ENCODE peak calls at places on chromosome 2, in nine cellular contexts. One of them, this sample, is unnamed.

GRCh38 chr2:168956392-168956791 is 55.3 kb downstream of the G6PC2 start:
- DNase-seq in tibial artery: no peak
- DNase-seq in GM20000: no peak
- DNase-seq in left cardiac atrium: no peak
- DNase-seq in effector CD4-positive, alpha-beta T cell: no peak
- DNase-seq in HCT116: no peak
- DNase-seq in NB4: no peak
- DNase-seq in fibroblast of the conjunctiva: no peak
- DNase-seq in MCF 10A: no peak
- DNase-seq in this sample: no peak

GRCh38 chr2:11923935-11924334 is 177.5 kb downstream of the LPIN1 start:
- DNase-seq in NB4: no peak
- DNase-seq in GM20000: no peak
- DNase-seq in MCF 10A: no peak
- DNase-seq in tibial artery: no peak
- DNase-seq in left cardiac atrium: no peak
- DNase-seq in HCT116: no peak
- DNase-seq in fibroblast of the conjunctiva: no peak
- DNase-seq in effector CD4-positive, alpha-beta T cell: no peak
- DNase-seq in this sample: no peak

GRCh38 chr2:172270278-172271079 is 156.9 kb upstream of the ITGA6 start:
- DNase-seq in fibroblast of the conjunctiva: no peak
- DNase-seq in MCF 10A: no peak
- DNase-seq in effector CD4-positive, alpha-beta T cell: no peak
- DNase-seq in left cardiac atrium: no peak
- DNase-seq in tibial artery: no peak
- DNase-seq in HCT116: no peak
- DNase-seq in GM20000: no peak
- DNase-seq in NB4: no peak
- DNase-seq in this sample: peak; percentile 94

GRCh38 chr2:184692137-184692734 is 93.9 kb downstream of the ZNF804A start:
- DNase-seq in MCF 10A: no peak
- DNase-seq in effector CD4-positive, alpha-beta T cell: no peak
- DNase-seq in tibial artery: no peak
- DNase-seq in fibroblast of the conjunctiva: peak; percentile 22
- DNase-seq in GM20000: no peak
- DNase-seq in left cardiac atrium: no peak
- DNase-seq in HCT116: no peak
- DNase-seq in NB4: peak; percentile 66
- DNase-seq in this sample: peak; percentile 14

GRCh38 chr2:179741317-179741716 is 120.1 kb downstream of the ZNF385B start:
- DNase-seq in MCF 10A: peak; percentile 52
- DNase-seq in left cardiac atrium: no peak
- DNase-seq in effector CD4-positive, alpha-beta T cell: no peak
- DNase-seq in HCT116: no peak
- DNase-seq in GM20000: no peak
- DNase-seq in fibroblast of the conjunctiva: no peak
- DNase-seq in tibial artery: peak; percentile 37
- DNase-seq in NB4: no peak
- DNase-seq in this sample: no peak

GRCh38 chr2:138446043-138446442 is 55.5 kb upstream of the SPOPL start:
- DNase-seq in NB4: no peak
- DNase-seq in tibial artery: no peak
- DNase-seq in effector CD4-positive, alpha-beta T cell: no peak
- DNase-seq in HCT116: no peak
- DNase-seq in fibroblast of the conjunctiva: no peak
- DNase-seq in GM20000: no peak
- DNase-seq in MCF 10A: no peak
- DNase-seq in left cardiac atrium: no peak
- DNase-seq in this sample: no peak

GRCh38 chr2:137928547-137929503 is 35.4 kb upstream of the HNMT start:
- DNase-seq in HCT116: no peak
- DNase-seq in tibial artery: no peak
- DNase-seq in GM20000: no peak
- DNase-seq in effector CD4-positive, alpha-beta T cell: no peak
- DNase-seq in fibroblast of the conjunctiva: peak; percentile 6
- DNase-seq in NB4: no peak
- DNase-seq in MCF 10A: no peak
- DNase-seq in left cardiac atrium: no peak
- DNase-seq in this sample: no peak

GRCh38 chr2:46298522-46299351 is 1.5 kb downstream of the EPAS1 start:
- DNase-seq in MCF 10A: peak; percentile 58
- DNase-seq in fibroblast of the conjunctiva: no peak
- DNase-seq in effector CD4-positive, alpha-beta T cell: no peak
- DNase-seq in NB4: peak; percentile 54
- DNase-seq in tibial artery: peak; percentile 52
- DNase-seq in HCT116: no peak
- DNase-seq in GM20000: peak; percentile 74
- DNase-seq in left cardiac atrium: peak; percentile 86
- DNase-seq in this sample: peak; percentile 79

GRCh38 chr2:24611626-24612025 is 120.6 kb downstream of the NCOA1 start:
- DNase-seq in fibroblast of the conjunctiva: no peak
- DNase-seq in tibial artery: no peak
- DNase-seq in left cardiac atrium: no peak
- DNase-seq in effector CD4-positive, alpha-beta T cell: no peak
- DNase-seq in HCT116: no peak
- DNase-seq in GM20000: no peak
- DNase-seq in MCF 10A: no peak
- DNase-seq in NB4: no peak
- DNase-seq in this sample: no peak

GRCh38 chr2:236873666-236874065 is 212.0 kb upstream of the COPS8 start:
- DNase-seq in GM20000: no peak
- DNase-seq in HCT116: no peak
- DNase-seq in NB4: no peak
- DNase-seq in MCF 10A: no peak
- DNase-seq in tibial artery: no peak
- DNase-seq in fibroblast of the conjunctiva: no peak
- DNase-seq in effector CD4-positive, alpha-beta T cell: no peak
- DNase-seq in left cardiac atrium: no peak
- DNase-seq in this sample: no peak

GRCh38 chr2:12488365-12488972 is 228.3 kb upstream of the TRIB2 start:
- DNase-seq in HCT116: no peak
- DNase-seq in NB4: no peak
- DNase-seq in GM20000: no peak
- DNase-seq in MCF 10A: no peak
- DNase-seq in effector CD4-positive, alpha-beta T cell: peak; percentile 26
- DNase-seq in left cardiac atrium: no peak
- DNase-seq in fibroblast of the conjunctiva: no peak
- DNase-seq in tibial artery: no peak
- DNase-seq in this sample: no peak

GRCh38 chr2:151845884-151846283 is 17.7 kb upstream of the ARL5A start:
- DNase-seq in effector CD4-positive, alpha-beta T cell: no peak
- DNase-seq in fibroblast of the conjunctiva: no peak
- DNase-seq in tibial artery: no peak
- DNase-seq in MCF 10A: no peak
- DNase-seq in left cardiac atrium: no peak
- DNase-seq in GM20000: no peak
- DNase-seq in NB4: no peak
- DNase-seq in HCT116: no peak
- DNase-seq in this sample: no peak